ENCODE peak calls at places on chromosomes 1 and 21, in nine cellular contexts. One of them, this sample, is unnamed.

GRCh38 chr1:214581785-214582184 is 21.2 kb upstream of the CENPF start:
- DNase-seq in endothelial cell: no peak
- DNase-seq in GM10248: no peak
- DNase-seq in stomach: no peak
- DNase-seq in lower lobe of right lung: no peak
- DNase-seq in NB4: peak
- DNase-seq in right lobe of liver: no peak
- DNase-seq in Peyer's patch: no peak
- DNase-seq in GM13976: no peak
- DNase-seq in this sample: peak

GRCh38 chr21:41164981-41165650 is 2.8 kb upstream of the BACE2 start:
- DNase-seq in endothelial cell: no peak
- DNase-seq in GM10248: no peak
- DNase-seq in stomach: peak
- DNase-seq in lower lobe of right lung: no peak
- DNase-seq in NB4: no peak
- DNase-seq in right lobe of liver: no peak
- DNase-seq in Peyer's patch: no peak
- DNase-seq in GM13976: no peak
- DNase-seq in this sample: no peak

GRCh38 chr1:27856561-27857343 is 15.6 kb upstream of the THEMIS2 start:
- DNase-seq in endothelial cell: no peak
- DNase-seq in GM10248: no peak
- DNase-seq in stomach: no peak
- DNase-seq in lower lobe of right lung: no peak
- DNase-seq in NB4: no peak
- DNase-seq in right lobe of liver: no peak
- DNase-seq in Peyer's patch: no peak
- DNase-seq in GM13976: no peak
- DNase-seq in this sample: no peak

GRCh38 chr1:145846191-145846590 is 761 bp downstream of the NUDT17 start:
- DNase-seq in endothelial cell: peak
- DNase-seq in GM10248: peak
- DNase-seq in stomach: no peak
- DNase-seq in lower lobe of right lung: no peak
- DNase-seq in NB4: peak
- DNase-seq in right lobe of liver: no peak
- DNase-seq in Peyer's patch: peak
- DNase-seq in GM13976: peak
- DNase-seq in this sample: peak

GRCh38 chr1:44030606-44031050 is 634 bp downstream of the SLC6A9 start:
- DNase-seq in endothelial cell: peak
- DNase-seq in GM10248: peak
- DNase-seq in stomach: no peak
- DNase-seq in lower lobe of right lung: no peak
- DNase-seq in NB4: peak
- DNase-seq in right lobe of liver: no peak
- DNase-seq in Peyer's patch: peak
- DNase-seq in GM13976: peak
- DNase-seq in this sample: peak

GRCh38 chr1:230972855-230973271 is 5.8 kb downstream of the TTC13 start:
- DNase-seq in endothelial cell: no peak
- DNase-seq in GM10248: peak
- DNase-seq in stomach: no peak
- DNase-seq in lower lobe of right lung: no peak
- DNase-seq in NB4: peak
- DNase-seq in right lobe of liver: no peak
- DNase-seq in Peyer's patch: peak
- DNase-seq in GM13976: peak
- DNase-seq in this sample: peak

GRCh38 chr1:15678578-15678977 is 5.5 kb upstream of the PLEKHM2 start:
- DNase-seq in endothelial cell: no peak
- DNase-seq in GM10248: no peak
- DNase-seq in stomach: no peak
- DNase-seq in lower lobe of right lung: no peak
- DNase-seq in NB4: peak
- DNase-seq in right lobe of liver: no peak
- DNase-seq in Peyer's patch: no peak
- DNase-seq in GM13976: no peak
- DNase-seq in this sample: no peak

GRCh38 chr1:239816090-239816812 is 275.4 kb upstream of the FMN2 start:
- DNase-seq in endothelial cell: peak
- DNase-seq in GM10248: no peak
- DNase-seq in stomach: peak
- DNase-seq in lower lobe of right lung: peak
- DNase-seq in NB4: peak
- DNase-seq in right lobe of liver: no peak
- DNase-seq in Peyer's patch: no peak
- DNase-seq in GM13976: no peak
- DNase-seq in this sample: no peak

GRCh38 chr1:213820362-213821149 is 167.2 kb upstream of the PROX1 start:
- DNase-seq in endothelial cell: no peak
- DNase-seq in GM10248: no peak
- DNase-seq in stomach: no peak
- DNase-seq in lower lobe of right lung: no peak
- DNase-seq in NB4: no peak
- DNase-seq in right lobe of liver: no peak
- DNase-seq in Peyer's patch: no peak
- DNase-seq in GM13976: no peak
- DNase-seq in this sample: no peak

GRCh38 chr1:161260346-161260745 is 1.8 kb downstream of the PCP4L1 start:
- DNase-seq in endothelial cell: no peak
- DNase-seq in GM10248: no peak
- DNase-seq in stomach: no peak
- DNase-seq in lower lobe of right lung: no peak
- DNase-seq in NB4: no peak
- DNase-seq in right lobe of liver: no peak
- DNase-seq in Peyer's patch: no peak
- DNase-seq in GM13976: no peak
- DNase-seq in this sample: no peak

GRCh38 chr1:223486366-223486765 is 93.2 kb downstream of the CCDC185 start:
- DNase-seq in endothelial cell: no peak
- DNase-seq in GM10248: no peak
- DNase-seq in stomach: no peak
- DNase-seq in lower lobe of right lung: no peak
- DNase-seq in NB4: no peak
- DNase-seq in right lobe of liver: no peak
- DNase-seq in Peyer's patch: no peak
- DNase-seq in GM13976: no peak
- DNase-seq in this sample: no peak

GRCh38 chr1:56135069-56135863 is 444.1 kb downstream of the PLPP3 start:
- DNase-seq in endothelial cell: no peak
- DNase-seq in GM10248: peak
- DNase-seq in stomach: no peak
- DNase-seq in lower lobe of right lung: no peak
- DNase-seq in NB4: no peak
- DNase-seq in right lobe of liver: no peak
- DNase-seq in Peyer's patch: no peak
- DNase-seq in GM13976: peak
- DNase-seq in this sample: no peak

GRCh38 chr1:150789396-150789795 is 18.7 kb downstream of the CTSK start:
- DNase-seq in endothelial cell: no peak
- DNase-seq in GM10248: no peak
- DNase-seq in stomach: no peak
- DNase-seq in lower lobe of right lung: peak
- DNase-seq in NB4: no peak
- DNase-seq in right lobe of liver: no peak
- DNase-seq in Peyer's patch: no peak
- DNase-seq in GM13976: no peak
- DNase-seq in this sample: no peak

GRCh38 chr1:62038594-62039284 is 155.9 kb upstream of the L1TD1 start:
- DNase-seq in endothelial cell: no peak
- DNase-seq in GM10248: no peak
- DNase-seq in stomach: no peak
- DNase-seq in lower lobe of right lung: no peak
- DNase-seq in NB4: no peak
- DNase-seq in right lobe of liver: no peak
- DNase-seq in Peyer's patch: no peak
- DNase-seq in GM13976: no peak
- DNase-seq in this sample: no peak

GRCh38 chr1:212147581-212148033 is 112.1 kb downstream of the DTL start:
- DNase-seq in endothelial cell: no peak
- DNase-seq in GM10248: no peak
- DNase-seq in stomach: peak
- DNase-seq in lower lobe of right lung: peak
- DNase-seq in NB4: no peak
- DNase-seq in right lobe of liver: no peak
- DNase-seq in Peyer's patch: no peak
- DNase-seq in GM13976: no peak
- DNase-seq in this sample: no peak

GRCh38 chr1:97433520-97434175 is 487.2 kb downstream of the DPYD start:
- DNase-seq in endothelial cell: no peak
- DNase-seq in GM10248: no peak
- DNase-seq in stomach: no peak
- DNase-seq in lower lobe of right lung: no peak
- DNase-seq in NB4: peak
- DNase-seq in right lobe of liver: no peak
- DNase-seq in Peyer's patch: no peak
- DNase-seq in GM13976: no peak
- DNase-seq in this sample: no peak

GRCh38 chr1:199463521-199464127 is 563.9 kb upstream of the NR5A2 start:
- DNase-seq in endothelial cell: peak
- DNase-seq in GM10248: peak
- DNase-seq in stomach: peak
- DNase-seq in lower lobe of right lung: no peak
- DNase-seq in NB4: peak
- DNase-seq in right lobe of liver: no peak
- DNase-seq in Peyer's patch: no peak
- DNase-seq in GM13976: peak
- DNase-seq in this sample: peak
- TF ChIP-seq CTCF in endothelial cell: no peak
- TF ChIP-seq CTCF in GM10248: peak
- TF ChIP-seq CTCF in stomach: no peak
- TF ChIP-seq CTCF in lower lobe of right lung: peak
- TF ChIP-seq CTCF in NB4: peak
- TF ChIP-seq CTCF in right lobe of liver: peak
- TF ChIP-seq CTCF in Peyer's patch: no peak
- TF ChIP-seq CTCF in GM13976: no peak
- TF ChIP-seq CTCF in this sample: no peak

GRCh38 chr1:53117836-53118235 is 24.6 kb downstream of the SLC1A7 start:
- DNase-seq in endothelial cell: no peak
- DNase-seq in GM10248: no peak
- DNase-seq in stomach: no peak
- DNase-seq in lower lobe of right lung: no peak
- DNase-seq in NB4: no peak
- DNase-seq in right lobe of liver: no peak
- DNase-seq in Peyer's patch: no peak
- DNase-seq in GM13976: no peak
- DNase-seq in this sample: no peak

GRCh38 chr1:53122194-53122846 is 20.1 kb downstream of the SLC1A7 start:
- DNase-seq in endothelial cell: no peak
- DNase-seq in GM10248: no peak
- DNase-seq in stomach: no peak
- DNase-seq in lower lobe of right lung: no peak
- DNase-seq in NB4: no peak
- DNase-seq in right lobe of liver: no peak
- DNase-seq in Peyer's patch: no peak
- DNase-seq in GM13976: no peak
- DNase-seq in this sample: no peak

GRCh38 chr1:53121319-53122172 is 20.9 kb downstream of the SLC1A7 start:
- DNase-seq in endothelial cell: no peak
- DNase-seq in GM10248: no peak
- DNase-seq in stomach: peak
- DNase-seq in lower lobe of right lung: no peak
- DNase-seq in NB4: peak
- DNase-seq in right lobe of liver: no peak
- DNase-seq in Peyer's patch: no peak
- DNase-seq in GM13976: no peak
- DNase-seq in this sample: peak

GRCh38 chr1:53122847-53123461 is 19.5 kb downstream of the SLC1A7 start:
- DNase-seq in endothelial cell: no peak
- DNase-seq in GM10248: no peak
- DNase-seq in stomach: no peak
- DNase-seq in lower lobe of right lung: no peak
- DNase-seq in NB4: no peak
- DNase-seq in right lobe of liver: no peak
- DNase-seq in Peyer's patch: no peak
- DNase-seq in GM13976: no peak
- DNase-seq in this sample: no peak

GRCh38 chr1:53120659-53121058 is 21.8 kb downstream of the SLC1A7 start:
- DNase-seq in endothelial cell: no peak
- DNase-seq in GM10248: no peak
- DNase-seq in stomach: no peak
- DNase-seq in lower lobe of right lung: no peak
- DNase-seq in NB4: no peak
- DNase-seq in right lobe of liver: no peak
- DNase-seq in Peyer's patch: no peak
- DNase-seq in GM13976: no peak
- DNase-seq in this sample: no peak
- TF ChIP-seq CTCF in endothelial cell: no peak
- TF ChIP-seq CTCF in GM10248: no peak
- TF ChIP-seq CTCF in stomach: no peak
- TF ChIP-seq CTCF in lower lobe of right lung: no peak
- TF ChIP-seq CTCF in NB4: no peak
- TF ChIP-seq CTCF in right lobe of liver: no peak
- TF ChIP-seq CTCF in Peyer's patch: no peak
- TF ChIP-seq CTCF in GM13976: no peak
- TF ChIP-seq CTCF in this sample: no peak

GRCh38 chr1:209355415-209355814 is 228.1 kb upstream of the CAMK1G start:
- DNase-seq in endothelial cell: no peak
- DNase-seq in GM10248: no peak
- DNase-seq in stomach: no peak
- DNase-seq in lower lobe of right lung: no peak
- DNase-seq in NB4: no peak
- DNase-seq in right lobe of liver: no peak
- DNase-seq in Peyer's patch: no peak
- DNase-seq in GM13976: no peak
- DNase-seq in this sample: no peak
- TF ChIP-seq CTCF in endothelial cell: no peak
- TF ChIP-seq CTCF in GM10248: no peak
- TF ChIP-seq CTCF in stomach: no peak
- TF ChIP-seq CTCF in lower lobe of right lung: no peak
- TF ChIP-seq CTCF in NB4: no peak
- TF ChIP-seq CTCF in right lobe of liver: no peak
- TF ChIP-seq CTCF in Peyer's patch: no peak
- TF ChIP-seq CTCF in GM13976: no peak
- TF ChIP-seq CTCF in this sample: no peak

DNA sequence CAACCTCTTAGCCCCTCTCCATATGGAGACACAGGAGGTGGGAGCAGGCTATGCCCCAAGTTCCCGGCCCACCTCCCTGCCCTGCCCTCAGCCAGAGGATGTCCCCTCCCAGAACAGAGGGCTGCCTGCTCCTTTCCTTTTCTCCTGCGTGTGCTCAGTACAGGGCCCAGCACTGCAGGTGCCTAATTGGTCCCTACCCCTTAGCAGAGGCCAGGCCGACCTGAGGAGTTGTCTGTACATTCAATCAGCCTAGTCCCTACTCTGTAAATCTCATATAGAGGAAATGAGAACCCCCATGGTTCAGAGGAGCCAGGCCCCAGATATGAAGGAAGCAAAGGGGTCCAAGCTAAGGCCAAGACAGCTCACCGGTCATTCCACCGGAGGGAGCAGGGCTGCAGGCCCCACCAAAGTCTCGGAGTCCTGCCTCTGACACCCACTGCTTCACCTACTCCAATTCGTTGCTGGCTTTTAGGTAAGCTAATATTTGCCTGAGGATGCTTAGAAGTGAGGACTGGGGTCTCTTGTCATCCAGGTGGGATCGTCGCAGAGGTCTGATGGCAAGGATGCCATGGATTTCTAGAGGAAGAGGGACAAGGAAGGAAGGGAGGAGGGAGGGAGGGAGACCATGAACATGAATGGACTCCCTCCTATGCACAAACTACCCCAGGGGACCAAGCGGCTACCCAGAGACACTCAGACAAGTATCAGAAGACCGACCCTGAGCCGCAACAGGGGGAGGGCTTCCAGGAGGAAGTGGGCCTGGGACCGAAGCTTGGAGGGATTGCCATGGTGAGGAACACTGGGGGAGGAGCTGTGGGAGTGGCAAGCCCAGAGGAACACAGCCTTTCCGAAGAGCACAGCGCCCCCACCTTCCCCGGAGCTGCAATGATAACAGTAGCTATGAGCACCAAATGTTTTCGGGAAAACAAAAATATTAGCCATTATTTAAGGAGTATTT is 30.4 kb upstream of the FOXO6 start:
- DNase-seq in endothelial cell: no peak
- DNase-seq in GM10248: no peak
- DNase-seq in stomach: no peak
- DNase-seq in lower lobe of right lung: no peak
- DNase-seq in NB4: peak
- DNase-seq in right lobe of liver: no peak
- DNase-seq in Peyer's patch: no peak
- DNase-seq in GM13976: no peak
- DNase-seq in this sample: no peak
- TF ChIP-seq CTCF in endothelial cell: no peak
- TF ChIP-seq CTCF in GM10248: no peak
- TF ChIP-seq CTCF in stomach: no peak
- TF ChIP-seq CTCF in lower lobe of right lung: no peak
- TF ChIP-seq CTCF in NB4: peak
- TF ChIP-seq CTCF in right lobe of liver: no peak
- TF ChIP-seq CTCF in Peyer's patch: no peak
- TF ChIP-seq CTCF in GM13976: no peak
- TF ChIP-seq CTCF in this sample: no peak

This sample was measured in activated CD8-positive, alpha-beta T cell treated with anti-CD3 and anti-CD28 coated beads for 36 hours.